ENCODE peak calls at places on chromosomes 13 and 19, in nine cellular contexts. Z is transverse colon; S is LoVo; C is NCI-H1105 treated with DMSO at 0.1 percent for 48 hours; G is effector memory CD4-positive, alpha-beta T cell; L is activated naive CD8-positive, alpha-beta T cell treated with anti-CD3 and anti-CD28 coated beads, Interleukin-2, amount 50 U/mL, for 16 hours; B is PC-3; I is left ventricle myocardium inferior; U is T-cell. H is an unnamed sample.

GRCh38 chr13:19766637-19767036 is 16.1 kb downstream of the PSPC1 start:
- DNase-seq in B (no peak), Z (no peak), U (no peak), C (no peak), I (no peak), L (no peak), G (no peak), S (no peak), H (no peak)

GRCh38 chr13:104473936-104474335 is 1407.7 kb upstream of the SLC10A2 start:
- DNase-seq in S (no peak), Z (no peak), I (no peak), L (no peak), G (no peak), B (no peak), C (no peak), U (no peak), H (no peak)

GRCh38 chr19:24046550-24046949 is 40.4 kb upstream of the ZNF254 start:
- DNase-seq in Z (no peak), C (no peak), G (no peak), S (no peak), I (no peak), L (no peak), U (no peak), B (no peak), H (no peak)

GRCh38 chr13:75329723-75330122 is 152.2 kb downstream of the TBC1D4 start:
- DNase-seq in B (no peak), C (no peak), I (no peak), L (no peak), G (no peak), Z (no peak), S (no peak), U (no peak), H (no peak)

GRCh38 chr19:1084024-1084868 is 10.9 kb downstream of the POLR2E start:
- DNase-seq in C (peak), Z (no peak), B (no peak), G (no peak), I (no peak), L (no peak), U (peak), S (no peak), H (no peak)

GRCh38 chr19:11767633-11768133 is 883 bp downstream of the ZNF441 start:
- DNase-seq in I (peak), C (no peak), Z (peak), B (peak), L (no peak), G (no peak), S (peak), U (peak), H (no peak)

GRCh38 chr19:55304279-55304978 is 20.6 kb downstream of the BRSK1 start:
- DNase-seq in C (peak), L (no peak), B (peak), G (no peak), U (no peak), S (no peak), Z (peak), I (no peak), H (no peak)

GRCh38 chr19:7500811-7501450 is 12.1 kb upstream of the PEX11G start:
- DNase-seq in L (peak), S (peak), C (peak), G (no peak), B (peak), U (no peak), I (no peak), Z (peak), H (no peak)

GRCh38 chr13:110298566-110299321 is 8.2 kb downstream of the COL4A1 start:
- DNase-seq in G (no peak), S (no peak), B (no peak), I (no peak), U (no peak), Z (no peak), L (no peak), C (no peak), H (no peak)

GRCh38 chr13:23980160-23980551 is 82.9 kb upstream of the C1QTNF9B start:
- DNase-seq in G (peak), S (peak), C (peak), I (peak), Z (peak), L (peak), B (peak), U (peak), H (peak)

GRCh38 chr13:77528834-77529500 is 6.5 kb upstream of the SCEL start:
- DNase-seq in I (no peak), L (no peak), U (no peak), G (no peak), S (no peak), C (no peak), Z (no peak), B (no peak), H (no peak)

GRCh38 chr19:33674575-33675367 is 53.0 kb downstream of the CHST8 start:
- DNase-seq in C (no peak), I (no peak), S (no peak), L (no peak), B (no peak), U (no peak), G (no peak), Z (no peak), H (no peak)

GRCh38 chr13:75196112-75196855 is 285.7 kb downstream of the TBC1D4 start:
- DNase-seq in G (no peak), L (no peak), C (no peak), S (no peak), Z (no peak), B (no peak), I (no peak), U (no peak), H (no peak)

GRCh38 chr13:37141011-37141410 is 35.5 kb upstream of the CSNK1A1L start:
- DNase-seq in G (no peak), S (no peak), L (no peak), C (no peak), I (no peak), B (no peak), Z (no peak), U (no peak), H (no peak)

GRCh38 chr19:444677-445210 is 16.1 kb downstream of the SHC2 start:
- DNase-seq in C (no peak), I (no peak), G (no peak), Z (no peak), L (no peak), B (no peak), S (no peak), U (no peak), H (no peak)

GRCh38 chr13:51684076-51684475 is 99.8 kb downstream of the WDFY2 start:
- DNase-seq in G (no peak), B (no peak), U (no peak), L (no peak), C (no peak), S (no peak), Z (no peak), I (no peak), H (no peak)

GRCh38 chr19:3146677-3147100 is 10.9 kb downstream of the GNA15 start:
- DNase-seq in L (peak), I (no peak), S (no peak), U (peak), G (peak), C (no peak), B (peak), Z (peak), H (peak)

GRCh38 chr13:114142640-114143490 is 10.4 kb upstream of the RASA3 start:
- DNase-seq in Z (peak), L (no peak), G (peak), C (peak), U (peak), B (no peak), S (no peak), I (no peak), H (peak)

GRCh38 chr19:50803633-50804419 is 13.6 kb downstream of the ACP4 start:
- DNase-seq in I (no peak), G (peak), L (no peak), Z (no peak), U (no peak), S (no peak), C (peak), B (peak), H (peak)

H was measured in T-helper 22 cell.